ENCODE peak calls at places on chromosomes 5 and 9, in seven cellular contexts. I is keratinocyte, T is B cell, P is left lung, Y is epithelial cell of esophagus, X is cardiac fibroblast, K is brain microvascular endothelial cell. G is an unnamed sample.

GRCh38 chr5:148382961-148383360 is 797 bp upstream of the FBXO38 start:
- DNase-seq in I (no peak), T (no peak), P (no peak), Y (no peak), X (no peak), K (no peak), G (no peak)

GRCh38 chr9:126057036-126057435 is 269.6 kb upstream of the MVB12B start:
- DNase-seq in I (no peak), T (no peak), P (peak), Y (no peak), X (no peak), K (no peak), G (no peak)

GRCh38 chr9:10045598-10045997 is 567.2 kb downstream of the PTPRD start:
- DNase-seq in I (no peak), T (no peak), P (no peak), Y (peak), X (peak), K (no peak), G (no peak)

GRCh38 chr5:144004146-144004545 is 166.3 kb downstream of the YIPF5 start:
- DNase-seq in I (no peak), T (no peak), P (no peak), Y (no peak), X (peak), K (no peak), G (no peak)

GRCh38 chr5:54243483-54244080 is 66.8 kb downstream of the ARL15 start:
- DNase-seq in I (no peak), T (no peak), P (no peak), Y (peak), X (peak), K (peak), G (peak)

GRCh38 chr5:141441571-141442170 is 11.4 kb downstream of the PCDHGA12 start:
- DNase-seq in I (no peak), T (no peak), P (no peak), Y (no peak), X (no peak), K (no peak), G (no peak)

GRCh38 chr9:20236676-20237075 is 385.6 kb downstream of the MLLT3 start:
- DNase-seq in I (peak), T (no peak), P (no peak), Y (peak), X (no peak), K (no peak), G (no peak)

GRCh38 chr5:72288923-72289322 is 31.1 kb downstream of the MRPS27 start:
- DNase-seq in I (no peak), T (no peak), P (no peak), Y (no peak), X (no peak), K (no peak), G (no peak)

GRCh38 chr5:131198625-131199024 is 27.9 kb downstream of the LYRM7 start:
- DNase-seq in I (no peak), T (no peak), P (no peak), Y (no peak), X (peak), K (no peak), G (no peak)

GRCh38 chr5:87263498-87263897 is 4.2 kb upstream of the RASA1 start:
- DNase-seq in I (no peak), T (no peak), P (no peak), Y (no peak), X (no peak), K (no peak), G (no peak)

GRCh38 chr9:88777498-88778312 is 213.6 kb upstream of the S1PR3 start:
- DNase-seq in I (no peak), T (no peak), P (no peak), Y (peak), X (peak), K (peak), G (no peak)

GRCh38 chr9:130173462-130173876 is 1.3 kb downstream of the NCS1 start:
- DNase-seq in I (no peak), T (no peak), P (no peak), Y (no peak), X (no peak), K (no peak), G (no peak)

GRCh38 chr9:73080110-73080683 is 71.5 kb upstream of the ANXA1 start:
- DNase-seq in I (no peak), T (no peak), P (no peak), Y (no peak), X (no peak), K (no peak), G (no peak)

DNA sequence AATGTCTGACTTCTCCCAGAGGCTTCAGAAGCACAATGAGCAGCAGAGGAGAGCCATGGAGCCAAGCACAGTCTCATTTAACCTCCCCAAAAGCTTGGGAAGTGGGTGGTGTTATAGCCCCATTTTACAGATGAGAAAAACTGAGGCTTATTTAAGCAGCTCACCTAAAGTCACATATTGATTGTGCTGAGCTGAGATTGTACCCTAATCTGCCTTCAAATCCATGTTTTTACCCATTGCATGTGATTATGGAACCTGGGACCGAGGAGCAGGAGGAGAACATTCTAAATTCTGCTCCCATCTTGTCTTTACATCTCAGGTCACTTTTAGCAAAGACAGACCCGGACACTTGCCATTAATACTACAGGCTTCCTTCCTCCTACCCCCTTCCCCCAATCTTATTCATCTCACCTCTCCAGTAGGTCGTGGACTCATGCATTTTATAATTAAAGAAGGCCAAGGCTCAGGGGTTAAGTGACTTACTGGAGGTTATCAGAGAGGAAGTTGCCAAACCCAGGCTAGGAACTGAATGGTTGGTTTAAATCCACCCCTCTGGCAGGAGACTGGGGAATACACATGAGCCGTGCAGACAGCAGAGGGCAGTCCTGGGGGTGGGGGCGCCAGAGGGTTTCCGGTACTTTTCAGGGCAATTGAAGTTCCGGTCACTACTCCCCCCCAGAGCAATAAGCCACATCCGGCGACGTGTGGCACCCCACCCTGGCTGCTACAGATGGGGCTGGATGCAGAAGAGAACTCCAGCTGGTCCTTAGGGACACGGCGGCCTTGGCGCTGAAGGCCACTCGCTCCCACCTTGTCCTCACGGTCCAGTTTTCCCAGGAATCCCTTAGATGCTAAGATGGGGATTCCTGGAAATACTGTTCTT is 51.0 kb upstream of the IL17B start:
- DNase-seq in I (no peak), T (no peak), P (peak), Y (no peak), X (peak), K (no peak), G (no peak)
- TF ChIP-seq CTCF in I (peak), T (no peak), P (no peak), Y (no peak), X (peak), K (peak), G (no peak)

GRCh38 chr5:157651623-157652376 is 438 bp downstream of the SOX30 start:
- DNase-seq in I (peak), T (peak), P (peak), Y (peak), X (peak), K (peak), G (no peak)
- TF ChIP-seq CTCF in I (peak), T (peak), P (peak), Y (peak), X (peak), K (peak), G (no peak)

GRCh38 chr9:33025572-33026347 is 687 bp downstream of the DNAJA1 start:
- DNase-seq in I (no peak), T (peak), P (peak), Y (peak), X (peak), K (peak), G (peak)
- TF ChIP-seq CTCF in I (no peak), T (no peak), P (no peak), Y (no peak), X (no peak), K (no peak), G (no peak)

GRCh38 chr5:119049824-119050449 is 20.9 kb upstream of the DMXL1 start:
- DNase-seq in I (no peak), T (no peak), P (no peak), Y (peak), X (peak), K (peak), G (no peak)

GRCh38 chr5:119059740-119060255 is 11.1 kb upstream of the DMXL1 start:
- DNase-seq in I (no peak), T (no peak), P (no peak), Y (no peak), X (no peak), K (no peak), G (no peak)

GRCh38 chr5:119055267-119055666 is 15.6 kb upstream of the DMXL1 start:
- DNase-seq in I (no peak), T (no peak), P (no peak), Y (peak), X (peak), K (no peak), G (no peak)

GRCh38 chr5:119058979-119059529 is 11.8 kb upstream of the DMXL1 start:
- DNase-seq in I (no peak), T (no peak), P (no peak), Y (no peak), X (no peak), K (no peak), G (no peak)

DNA sequence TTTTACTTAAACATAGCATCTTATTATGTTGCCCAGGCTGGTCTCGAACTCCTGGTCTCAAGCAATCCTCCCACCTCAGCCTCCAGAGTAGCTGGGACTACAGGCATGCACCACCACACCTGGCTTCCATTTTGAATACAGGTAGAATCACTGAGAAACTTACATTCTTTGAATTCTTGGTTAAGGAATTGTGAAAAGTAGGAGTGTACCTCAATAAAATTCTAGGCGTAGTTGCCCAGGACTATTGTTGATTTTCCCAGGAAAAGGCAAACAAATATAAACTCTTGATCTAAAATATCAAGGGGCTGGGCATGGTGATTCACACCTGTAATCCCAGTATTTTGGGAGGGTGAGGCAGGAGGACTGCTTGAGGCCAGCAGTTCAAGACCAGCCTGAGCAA is 16.8 kb upstream of the DMXL1 start:
- DNase-seq in I (no peak), T (no peak), P (no peak), Y (no peak), X (no peak), K (no peak), G (no peak)
- TF ChIP-seq CTCF in I (no peak), T (no peak), P (no peak), Y (no peak), X (no peak), K (no peak), G (no peak)

G was measured in neural crest cell.